ENCODE peak calls at places on chromosomes 16 and 17, in five cellular contexts. C, A, M, H and L are unnamed samples.

GRCh38 chr17:2241823-2242222 is 61.8 kb downstream of the SMG6 start:
- DNase-seq in C (no peak), A (no peak), M (peak), H (no peak), L (no peak)

GRCh38 chr17:1649844-1650409 is at the start of gene RILP:
- DNase-seq in C (no peak), A (peak), M (no peak), H (peak), L (peak)

GRCh38 chr16:25751230-25751629 is 59.5 kb downstream of the HS3ST4 start:
- DNase-seq in C (no peak), A (no peak), M (no peak), H (no peak), L (no peak)

GRCh38 chr17:72683506-72684404 is 408.7 kb downstream of the SLC39A11 start:
- DNase-seq in C (no peak), A (no peak), M (peak), H (no peak), L (peak)

GRCh38 chr17:65123757-65124675 is 13.2 kb upstream of the RGS9 start:
- DNase-seq in C (no peak), A (no peak), M (peak), H (no peak), L (peak)

GRCh38 chr16:84199861-84200260 is 8.9 kb downstream of the ADAD2 start:
- DNase-seq in C (no peak), A (no peak), M (peak), H (no peak), L (no peak)

GRCh38 chr16:53766304-53767016 is 62.5 kb downstream of the FTO start:
- DNase-seq in C (no peak), A (no peak), M (no peak), H (no peak), L (no peak)

GRCh38 chr16:76488065-76488417 is 210.8 kb downstream of the CNTNAP4 start:
- DNase-seq in C (no peak), A (no peak), M (no peak), H (no peak), L (no peak)

GRCh38 chr16:81444448-81445121 is at the start of gene CMIP:
- DNase-seq in C (peak), A (peak), M (peak), H (peak), L (peak)

GRCh38 chr17:50893183-50893993 is 27.2 kb upstream of the TOB1 start:
- DNase-seq in C (no peak), A (peak), M (no peak), H (no peak), L (peak)

GRCh38 chr17:58330997-58331814 is 2.6 kb upstream of the TSPOAP1 start:
- DNase-seq in C (peak), A (no peak), M (no peak), H (no peak), L (peak)

GRCh38 chr17:36933174-36934143 is 3.8 kb upstream of the LHX1 start:
- DNase-seq in C (no peak), A (no peak), M (no peak), H (no peak), L (no peak)

GRCh38 chr16:67150058-67150832 is 553 bp downstream of the B3GNT9 start:
- DNase-seq in C (no peak), A (peak), M (peak), H (peak), L (no peak)

GRCh38 chr17:76585649-76586593 is at the start of gene ST6GALNAC2:
- DNase-seq in C (no peak), A (peak), M (peak), H (peak), L (peak)

GRCh38 chr17:30378191-30378796 is 433 bp upstream of the CPD start:
- DNase-seq in C (no peak), A (peak), M (peak), H (peak), L (no peak)

GRCh38 chr17:17856386-17856785 is 19.6 kb upstream of the SREBF1 start:
- DNase-seq in C (no peak), A (no peak), M (no peak), H (no peak), L (no peak)

GRCh38 chr17:30677550-30678254 is 146.8 kb downstream of the CRLF3 start:
- DNase-seq in C (no peak), A (no peak), M (no peak), H (no peak), L (no peak)

GRCh38 chr17:44314869-44315661 is 6.7 kb downstream of the RUNDC3A start:
- DNase-seq in C (no peak), A (peak), M (peak), H (no peak), L (peak)

GRCh38 chr17:82384051-82384729 is 12.6 kb downstream of the UTS2R start:
- DNase-seq in C (no peak), A (no peak), M (no peak), H (no peak), L (no peak)

GRCh38 chr17:73371285-73371684 is 59.5 kb upstream of the CDC42EP4 start:
- DNase-seq in C (no peak), A (no peak), M (peak), H (no peak), L (peak)

GRCh38 chr16:69039333-69039941 is 66.0 kb upstream of the HAS3 start:
- DNase-seq in C (no peak), A (no peak), M (peak), H (no peak), L (no peak)

GRCh38 chr16:90044111-90044551 is 24.9 kb upstream of the DBNDD1 start:
- DNase-seq in C (no peak), A (no peak), M (no peak), H (no peak), L (peak)

GRCh38 chr17:37413875-37414519 is 7.3 kb downstream of the TADA2A start:
- DNase-seq in C (no peak), A (no peak), M (no peak), H (no peak), L (no peak)

GRCh38 chr16:25838724-25839186 is 147.0 kb downstream of the HS3ST4 start:
- DNase-seq in C (no peak), A (peak), M (peak), H (no peak), L (peak)

GRCh38 chr17:8887834-8888703 is 20.6 kb upstream of the PIK3R6 start:
- DNase-seq in C (no peak), A (peak), M (peak), H (peak), L (peak)

GRCh38 chr17:7173687-7174602 is 5.2 kb downstream of the ASGR1 start:
- DNase-seq in C (peak), A (peak), M (no peak), H (peak), L (no peak)

GRCh38 chr16:72856797-72857196 is 191.1 kb downstream of the ZFHX3 start:
- DNase-seq in C (no peak), A (no peak), M (peak), H (no peak), L (no peak)

GRCh38 chr17:47941998-47942490 is 673 bp downstream of the PNPO start:
- DNase-seq in C (no peak), A (no peak), M (no peak), H (no peak), L (no peak)

GRCh38 chr17:19320876-19321275 is 41.6 kb downstream of the B9D1 start:
- DNase-seq in C (no peak), A (no peak), M (no peak), H (no peak), L (no peak)

GRCh38 chr16:88515925-88516324 is 54.3 kb upstream of the ZC3H18 start:
- DNase-seq in C (no peak), A (no peak), M (no peak), H (no peak), L (no peak)

GRCh38 chr16:578870-579405 is 9.2 kb downstream of the PIGQ start:
- DNase-seq in C (no peak), A (peak), M (no peak), H (peak), L (peak)

GRCh38 chr17:29613371-29613837 is 9.3 kb downstream of the CORO6 start:
- DNase-seq in C (peak), A (peak), M (peak), H (peak), L (peak)